ENCODE peak calls at places on chromosomes 11 and 22, in nine cellular contexts. H is fibroblast of pulmonary artery, P is AG10803, Z is RWPE1, S is choroid plexus epithelial cell, L is mesothelial cell of epicardium, G is epithelial cell of esophagus, Y is omental fat pad, I is endothelial cell. T is an unnamed sample.

GRCh38 chr22:25148149-25148691 is 51.4 kb upstream of the CRYBB3 start:
- DNase-seq in P (no peak), L (no peak), Y (no peak), S (no peak), G (no peak), H (no peak), I (peak), Z (no peak), T (no peak)

GRCh38 chr11:68962527-68963250 is 18.1 kb downstream of the MRGPRD start:
- DNase-seq in H (no peak), P (peak), S (no peak), G (no peak), Y (no peak), I (no peak), L (no peak), Z (no peak), T (no peak)

GRCh38 chr11:76598426-76598839 is 72.1 kb downstream of the LRRC32 start:
- DNase-seq in G (peak), S (peak), P (peak), L (no peak), I (peak), Y (no peak), Z (no peak), H (peak), T (no peak)

GRCh38 chr11:83097671-83098070 is 26.0 kb upstream of the RAB30 start:
- DNase-seq in H (peak), S (peak), P (no peak), L (no peak), Y (no peak), G (no peak), Z (no peak), I (no peak), T (no peak)

GRCh38 chr11:110279881-110280280 is 16.5 kb downstream of the RDX start:
- DNase-seq in G (no peak), Y (no peak), I (no peak), Z (no peak), S (no peak), P (no peak), L (no peak), H (no peak), T (no peak)

GRCh38 chr11:1924121-1924520 is 4.6 kb downstream of the TNNT3 start:
- DNase-seq in H (no peak), L (no peak), Y (no peak), I (no peak), G (peak), P (no peak), Z (no peak), S (no peak), T (peak)

GRCh38 chr11:90113541-90113940 is 20.9 kb upstream of the NAALAD2 start:
- DNase-seq in G (peak), I (no peak), P (peak), Y (no peak), L (no peak), Z (no peak), S (peak), H (peak), T (no peak)

GRCh38 chr11:59102259-59102765 is 4.7 kb upstream of the FAM111B start:
- DNase-seq in Z (peak), P (peak), Y (no peak), S (peak), L (peak), G (peak), H (peak), I (peak), T (no peak)

GRCh38 chr11:124384399-124384798 is at the start of gene OR8B2:
- DNase-seq in Z (no peak), Y (no peak), I (no peak), S (no peak), H (no peak), L (no peak), P (no peak), G (no peak), T (no peak)

GRCh38 chr11:132206993-132207392 is 836.6 kb downstream of the NTM start:
- DNase-seq in I (no peak), H (no peak), Y (no peak), G (no peak), S (no peak), P (no peak), L (no peak), Z (no peak), T (no peak)

GRCh38 chr11:121575250-121575962 is 122.6 kb upstream of the SORL1-AS1 start:
- DNase-seq in I (no peak), G (no peak), Z (no peak), L (no peak), Y (no peak), S (peak), P (no peak), H (peak), T (no peak)

GRCh38 chr22:33404723-33405122 is 346.5 kb upstream of the SYN3 start:
- DNase-seq in Y (no peak), Z (no peak), I (no peak), P (no peak), H (no peak), S (no peak), G (no peak), L (no peak), T (no peak)

GRCh38 chr22:27682438-27682837 is 119.1 kb downstream of the MN1 start:
- DNase-seq in H (no peak), P (no peak), Y (no peak), Z (no peak), S (no peak), I (peak), L (no peak), G (no peak), T (no peak)
- TF ChIP-seq CTCF in H (peak), P (peak), Y (no peak), Z (no peak), S (peak), I (peak), L (no peak), G (peak), T (no peak)

GRCh38 chr22:42515896-42516295 is 3.7 kb downstream of the RRP7A start:
- DNase-seq in G (no peak), Z (no peak), Y (no peak), I (no peak), P (no peak), S (no peak), L (no peak), H (no peak), T (no peak)

GRCh38 chr22:42522546-42522945 is 3.0 kb upstream of the RRP7A start:
- DNase-seq in H (no peak), Y (no peak), I (no peak), L (no peak), S (no peak), P (no peak), G (no peak), Z (no peak), T (no peak)

GRCh38 chr22:42520663-42521546 is 1.3 kb upstream of the RRP7A start:
- DNase-seq in I (no peak), Y (no peak), H (no peak), S (no peak), Z (no peak), L (no peak), P (no peak), G (no peak), T (no peak)

DNA sequence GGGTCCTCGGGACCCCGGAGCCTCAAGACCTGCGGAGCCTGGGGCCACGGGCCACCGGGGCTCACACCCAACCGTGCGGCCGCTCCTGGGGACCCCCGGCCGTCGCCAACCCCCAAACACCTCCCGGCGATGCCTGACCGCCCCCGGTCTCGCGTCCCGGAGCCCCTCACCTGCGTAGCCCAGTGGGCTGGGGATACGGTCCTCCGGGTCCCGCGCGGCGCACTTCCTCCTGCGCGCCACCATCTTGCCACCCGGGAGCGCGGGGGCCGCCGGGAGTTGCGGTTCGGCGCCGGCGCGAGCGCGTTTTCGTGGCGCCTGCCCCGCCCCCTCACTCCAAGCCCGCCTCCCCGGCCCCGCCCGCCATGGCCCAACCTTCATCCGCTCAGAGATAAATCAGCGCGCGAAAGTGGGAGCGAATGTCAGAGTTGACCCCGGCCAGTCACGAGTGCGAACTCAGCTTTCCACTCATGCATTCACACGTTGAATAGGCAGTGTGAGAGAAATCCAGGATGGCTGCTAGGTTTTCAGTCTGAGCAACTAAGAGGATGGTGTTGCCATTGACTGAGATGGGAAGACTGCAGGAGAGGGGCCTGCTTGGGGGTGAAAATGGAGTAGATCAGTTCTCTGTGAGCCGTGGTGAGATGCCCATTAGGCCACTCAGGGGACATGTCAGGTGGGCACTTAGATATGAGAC is at the start of gene RRP7A:
- DNase-seq in G (peak), L (peak), Z (peak), S (peak), H (peak), I (peak), P (peak), Y (peak), T (peak)
- TF ChIP-seq CTCF in G (no peak), L (no peak), Z (no peak), S (no peak), H (no peak), I (no peak), P (no peak), Y (no peak), T (no peak)

GRCh38 chr11:73405146-73405510 is 28.9 kb downstream of the RELT start:
- DNase-seq in Y (no peak), G (no peak), Z (no peak), I (no peak), H (no peak), S (no peak), P (no peak), L (no peak), T (no peak)

GRCh38 chr11:73402834-73403185 is 26.6 kb downstream of the RELT start:
- DNase-seq in L (no peak), S (peak), Y (no peak), I (no peak), Z (no peak), P (no peak), H (peak), G (peak), T (no peak)

GRCh38 chr11:73403541-73403940 is 27.3 kb downstream of the RELT start:
- DNase-seq in L (no peak), I (no peak), P (no peak), Y (no peak), H (no peak), Z (no peak), S (no peak), G (no peak), T (no peak)

GRCh38 chr11:73404506-73405145 is 28.4 kb downstream of the RELT start:
- DNase-seq in S (no peak), H (no peak), I (no peak), G (no peak), Y (no peak), L (no peak), P (no peak), Z (no peak), T (no peak)

DNA sequence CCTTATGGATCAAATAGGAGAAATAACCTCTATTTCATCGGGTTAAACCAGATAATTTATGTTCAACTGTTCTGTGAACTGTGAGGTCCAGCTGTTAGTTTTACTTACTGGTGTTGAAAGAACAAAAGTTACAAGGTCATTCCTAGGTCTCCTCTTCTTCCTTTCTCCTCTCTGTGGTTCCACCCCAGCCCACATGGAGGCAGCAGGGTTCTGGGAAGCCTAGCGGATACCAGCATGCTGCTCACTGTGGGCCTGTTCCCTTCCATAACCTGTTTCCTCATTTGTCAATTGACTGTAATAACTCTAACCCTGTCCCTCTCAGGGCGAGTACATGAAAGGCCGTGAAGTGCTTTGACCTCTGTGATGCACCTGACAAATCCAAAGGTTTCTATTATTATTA is 27.8 kb downstream of the RELT start:
- DNase-seq in Z (peak), H (peak), P (peak), I (peak), Y (no peak), G (peak), L (no peak), S (peak), T (no peak)
- TF ChIP-seq CTCF in Z (peak), H (peak), P (peak), I (peak), Y (no peak), G (peak), L (no peak), S (peak), T (no peak)

GRCh38 chr11:36510567-36511020 is 522 bp upstream of the TRAF6 start:
- DNase-seq in S (peak), Z (peak), I (no peak), Y (no peak), G (peak), L (no peak), H (peak), P (peak), T (no peak)
- TF ChIP-seq CTCF in S (no peak), Z (no peak), I (no peak), Y (no peak), G (no peak), L (no peak), H (no peak), P (no peak), T (no peak)

GRCh38 chr22:28053871-28054621 is 135.0 kb upstream of the PITPNB start:
- DNase-seq in L (no peak), I (no peak), P (peak), Y (no peak), G (no peak), Z (no peak), H (no peak), S (peak), T (no peak)

GRCh38 chr22:28051091-28051786 is 132.2 kb upstream of the PITPNB start:
- DNase-seq in Z (no peak), H (no peak), S (no peak), G (no peak), I (no peak), P (no peak), L (no peak), Y (no peak), T (no peak)

GRCh38 chr22:28054622-28054871 is 135.5 kb upstream of the PITPNB start:
- DNase-seq in Z (no peak), S (no peak), G (no peak), P (no peak), L (no peak), H (no peak), I (no peak), Y (no peak), T (no peak)

GRCh38 chr22:28052818-28053217 is 133.8 kb upstream of the PITPNB start:
- DNase-seq in P (no peak), S (no peak), I (no peak), H (no peak), L (no peak), Y (no peak), Z (no peak), G (no peak), T (no peak)

GRCh38 chr22:28051787-28052356 is 132.8 kb upstream of the PITPNB start:
- DNase-seq in H (peak), S (peak), Y (peak), I (peak), P (peak), G (peak), L (peak), Z (peak), T (no peak)
- TF ChIP-seq CTCF in H (peak), S (peak), Y (no peak), I (peak), P (peak), G (peak), L (peak), Z (peak), T (peak)

T was measured in natural killer cell.